ENCODE peak calls at places on chromosomes 5 and 9, in six cellular contexts. F, M, R, O, E and X are unnamed samples.

GRCh38 chr9:97908736-97909135 is 13.6 kb downstream of the TRMO start:
- DNase-seq in F (no peak), M (no peak), R (no peak), O (no peak), E (no peak), X (no peak)

GRCh38 chr9:137313956-137314560 is 12.0 kb upstream of the NRARP start:
- DNase-seq in F (no peak), M (no peak), R (no peak), O (no peak), E (peak), X (no peak)

GRCh38 chr5:96177303-96177869 is 215.7 kb upstream of the ELL2 start:
- DNase-seq in F (peak), M (no peak), R (no peak), O (peak), E (peak), X (no peak)

GRCh38 chr5:181173420-181174342 is 26.3 kb downstream of the OR2V2 start:
- DNase-seq in F (peak), M (peak), R (peak), O (peak), E (peak), X (no peak)

GRCh38 chr5:39977231-39977630 is 552.5 kb upstream of the DAB2 start:
- DNase-seq in F (no peak), M (no peak), R (no peak), O (no peak), E (no peak), X (no peak)

GRCh38 chr9:101736723-101737122 is 1.7 kb downstream of the GRIN3A start:
- DNase-seq in F (no peak), M (peak), R (no peak), O (no peak), E (no peak), X (no peak)

GRCh38 chr5:154302181-154302580 is 111.6 kb downstream of the GALNT10 start:
- DNase-seq in F (no peak), M (no peak), R (no peak), O (no peak), E (no peak), X (no peak)

GRCh38 chr5:122102825-122103224 is 24.8 kb upstream of the LOX start:
- DNase-seq in F (no peak), M (no peak), R (no peak), O (no peak), E (no peak), X (no peak)

GRCh38 chr9:6305954-6306563 is 22.1 kb upstream of the TPD52L3 start:
- DNase-seq in F (peak), M (no peak), R (no peak), O (peak), E (peak), X (no peak)

GRCh38 chr9:69649566-69650260 is 22.5 kb downstream of the APBA1 start:
- DNase-seq in F (no peak), M (no peak), R (no peak), O (no peak), E (no peak), X (no peak)

GRCh38 chr9:20297646-20298084 is 324.6 kb downstream of the MLLT3 start:
- DNase-seq in F (no peak), M (no peak), R (no peak), O (no peak), E (no peak), X (no peak)

GRCh38 chr9:123687246-123687721 is 242.6 kb downstream of the DENND1A start:
- DNase-seq in F (peak), M (no peak), R (no peak), O (no peak), E (no peak), X (no peak)

GRCh38 chr9:127035948-127036347 is 86.5 kb downstream of the ANGPTL2 start:
- DNase-seq in F (no peak), M (no peak), R (no peak), O (no peak), E (peak), X (no peak)

DNA sequence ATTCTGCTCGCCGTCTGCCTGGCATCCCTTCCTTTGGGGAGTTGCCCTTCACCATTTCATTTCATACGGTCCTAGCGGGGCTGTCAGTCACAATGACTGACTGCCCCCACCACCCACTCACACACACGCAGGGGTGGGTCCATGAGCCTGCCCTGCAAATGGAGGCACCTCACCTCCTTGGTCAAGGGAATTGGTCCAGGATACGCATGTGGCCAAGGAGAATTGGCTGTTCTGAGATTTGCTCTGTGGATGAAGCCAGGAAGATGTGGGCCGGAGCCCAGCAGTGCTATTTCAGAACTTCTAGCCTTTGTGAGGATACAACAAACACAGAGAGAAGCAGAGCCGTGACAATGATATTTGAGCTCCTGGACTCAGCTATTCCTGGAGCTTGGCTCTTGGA is 17.0 kb downstream of the C1QTNF2 start:
- DNase-seq in F (no peak), M (peak), R (no peak), O (no peak), E (no peak), X (no peak)
- TF ChIP-seq TAF1 in F (no peak), M (no peak), R (no peak), O (no peak), E (no peak), X (no peak)

GRCh38 chr5:103019804-103020203 is 100.1 kb downstream of the GIN1 start:
- DNase-seq in F (no peak), M (no peak), R (no peak), O (no peak), E (no peak), X (no peak)

GRCh38 chr5:103013933-103014552 is 105.9 kb downstream of the GIN1 start:
- DNase-seq in F (no peak), M (no peak), R (no peak), O (no peak), E (no peak), X (no peak)

GRCh38 chr5:103010120-103010666 is 109.7 kb downstream of the GIN1 start:
- DNase-seq in F (no peak), M (no peak), R (no peak), O (no peak), E (no peak), X (no peak)

GRCh38 chr5:103016167-103016566 is 103.8 kb downstream of the GIN1 start:
- DNase-seq in F (no peak), M (no peak), R (no peak), O (no peak), E (no peak), X (no peak)

DNA sequence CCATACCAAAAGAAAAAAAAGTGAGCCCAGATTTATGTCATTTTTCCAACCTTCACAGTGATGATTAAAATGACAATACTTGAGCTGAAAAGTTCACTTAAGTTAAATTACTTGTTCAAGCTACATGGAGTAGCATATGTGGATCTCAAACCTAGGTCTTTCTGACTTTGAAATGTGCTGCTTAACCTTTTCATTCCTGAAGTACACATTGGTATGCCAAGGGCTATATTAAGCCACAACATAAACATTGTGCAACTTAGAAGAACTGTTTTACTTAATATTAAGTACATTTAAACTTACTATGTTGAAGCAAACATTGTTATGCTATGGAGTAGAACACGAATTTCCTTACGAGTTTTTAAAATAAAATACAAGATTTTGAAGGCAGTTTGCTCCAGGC is 105.0 kb downstream of the GIN1 start:
- DNase-seq in F (no peak), M (no peak), R (no peak), O (no peak), E (no peak), X (no peak)
- TF ChIP-seq TAF1 in F (no peak), M (no peak), R (no peak), O (no peak), E (no peak), X (no peak)

GRCh38 chr5:157516626-157517325 is 56.8 kb downstream of the NIPAL4 start:
- DNase-seq in F (no peak), M (no peak), R (no peak), O (no peak), E (no peak), X (no peak)

GRCh38 chr5:157513182-157513581 is 53.2 kb downstream of the NIPAL4 start:
- DNase-seq in F (no peak), M (no peak), R (no peak), O (no peak), E (no peak), X (no peak)

GRCh38 chr5:157518963-157519362 is 56.6 kb downstream of the ADAM19 start:
- DNase-seq in F (no peak), M (no peak), R (no peak), O (peak), E (no peak), X (peak)

GRCh38 chr5:157514974-157515373 is 55.0 kb downstream of the NIPAL4 start:
- DNase-seq in F (no peak), M (no peak), R (no peak), O (no peak), E (no peak), X (no peak)

GRCh38 chr5:157516016-157516415 is 56.0 kb downstream of the NIPAL4 start:
- DNase-seq in F (no peak), M (no peak), R (no peak), O (no peak), E (no peak), X (no peak)
- TF ChIP-seq TAF1 in F (no peak), M (no peak), R (no peak), O (no peak), E (no peak), X (no peak)

GRCh38 chr9:107760469-107761242 is 271.1 kb upstream of the KLF4 start:
- DNase-seq in F (no peak), M (no peak), R (no peak), O (no peak), E (no peak), X (no peak)
- TF ChIP-seq TAF1 in F (no peak), M (no peak), R (no peak), O (no peak), E (no peak), X (no peak)